ENCODE peak calls at places on chromosomes 13 and 19, in eight cellular contexts. One of them, this sample, is unnamed.

GRCh38 chr19:3471954-3472655 is 8.2 kb downstream of the SMIM24 start:
- DNase-seq in CD8-positive, alpha-beta T cell: no peak
- DNase-seq in heart left ventricle: peak
- DNase-seq in AG04450: no peak
- DNase-seq in fibroblast of lung: peak
- DNase-seq in A549: no peak
- DNase-seq in SK-N-SH: peak
- DNase-seq in aorta: peak
- DNase-seq in this sample: no peak

GRCh38 chr13:103403148-103403740 is 337.0 kb upstream of the SLC10A2 start:
- DNase-seq in heart left ventricle: no peak
- DNase-seq in CD8-positive, alpha-beta T cell: no peak
- DNase-seq in A549: no peak
- DNase-seq in SK-N-SH: no peak
- DNase-seq in aorta: no peak
- DNase-seq in fibroblast of lung: no peak
- DNase-seq in AG04450: no peak
- DNase-seq in this sample: no peak

GRCh38 chr13:93227906-93228801 is 1.5 kb downstream of the GPC6 start:
- DNase-seq in CD8-positive, alpha-beta T cell: no peak
- DNase-seq in fibroblast of lung: peak
- DNase-seq in A549: peak
- DNase-seq in aorta: peak
- DNase-seq in SK-N-SH: peak
- DNase-seq in heart left ventricle: peak
- DNase-seq in AG04450: no peak
- DNase-seq in this sample: no peak

GRCh38 chr19:46515879-46516350 is 20.2 kb upstream of the PNMA8B start:
- DNase-seq in aorta: no peak
- DNase-seq in fibroblast of lung: peak
- DNase-seq in CD8-positive, alpha-beta T cell: no peak
- DNase-seq in heart left ventricle: no peak
- DNase-seq in AG04450: no peak
- DNase-seq in A549: peak
- DNase-seq in SK-N-SH: peak
- DNase-seq in this sample: no peak

GRCh38 chr19:56137405-56137804 is 3.7 kb upstream of the ZNF444 start:
- DNase-seq in AG04450: no peak
- DNase-seq in aorta: no peak
- DNase-seq in fibroblast of lung: no peak
- DNase-seq in CD8-positive, alpha-beta T cell: no peak
- DNase-seq in A549: peak
- DNase-seq in SK-N-SH: no peak
- DNase-seq in heart left ventricle: no peak
- DNase-seq in this sample: no peak

GRCh38 chr13:70457474-70457873 is 349.2 kb upstream of the KLHL1 start:
- DNase-seq in CD8-positive, alpha-beta T cell: no peak
- DNase-seq in SK-N-SH: no peak
- DNase-seq in fibroblast of lung: no peak
- DNase-seq in AG04450: no peak
- DNase-seq in aorta: no peak
- DNase-seq in heart left ventricle: no peak
- DNase-seq in A549: peak
- DNase-seq in this sample: no peak

GRCh38 chr13:66076417-66076816 is 1153.7 kb downstream of the PCDH9 start:
- DNase-seq in fibroblast of lung: peak
- DNase-seq in SK-N-SH: no peak
- DNase-seq in heart left ventricle: no peak
- DNase-seq in aorta: no peak
- DNase-seq in A549: no peak
- DNase-seq in AG04450: peak
- DNase-seq in CD8-positive, alpha-beta T cell: no peak
- DNase-seq in this sample: no peak

GRCh38 chr13:95745752-95746151 is 68.8 kb downstream of the DNAJC3 start:
- DNase-seq in aorta: no peak
- DNase-seq in fibroblast of lung: no peak
- DNase-seq in A549: no peak
- DNase-seq in SK-N-SH: no peak
- DNase-seq in CD8-positive, alpha-beta T cell: no peak
- DNase-seq in heart left ventricle: no peak
- DNase-seq in AG04450: no peak
- DNase-seq in this sample: no peak

GRCh38 chr13:88107486-88108044 is 436.4 kb downstream of the SLITRK5 start:
- DNase-seq in AG04450: no peak
- DNase-seq in A549: no peak
- DNase-seq in SK-N-SH: no peak
- DNase-seq in fibroblast of lung: no peak
- DNase-seq in heart left ventricle: no peak
- DNase-seq in aorta: no peak
- DNase-seq in CD8-positive, alpha-beta T cell: no peak
- DNase-seq in this sample: no peak

GRCh38 chr19:57515218-57515617 is 11.9 kb upstream of the ZNF549 start:
- DNase-seq in fibroblast of lung: no peak
- DNase-seq in A549: no peak
- DNase-seq in CD8-positive, alpha-beta T cell: no peak
- DNase-seq in AG04450: no peak
- DNase-seq in aorta: no peak
- DNase-seq in SK-N-SH: no peak
- DNase-seq in heart left ventricle: no peak
- DNase-seq in this sample: no peak

GRCh38 chr13:72489751-72490150 is 237.7 kb downstream of the MZT1 start:
- DNase-seq in CD8-positive, alpha-beta T cell: no peak
- DNase-seq in A549: no peak
- DNase-seq in AG04450: no peak
- DNase-seq in heart left ventricle: no peak
- DNase-seq in SK-N-SH: no peak
- DNase-seq in aorta: no peak
- DNase-seq in fibroblast of lung: no peak
- DNase-seq in this sample: no peak

GRCh38 chr19:45677351-45678230 is 9.6 kb downstream of the GIPR start:
- DNase-seq in fibroblast of lung: peak
- DNase-seq in SK-N-SH: peak
- DNase-seq in aorta: peak
- DNase-seq in CD8-positive, alpha-beta T cell: peak
- DNase-seq in AG04450: no peak
- DNase-seq in A549: peak
- DNase-seq in heart left ventricle: peak
- DNase-seq in this sample: peak

GRCh38 chr13:102073251-102073650 is 328.6 kb downstream of the FGF14 start:
- DNase-seq in heart left ventricle: no peak
- DNase-seq in A549: no peak
- DNase-seq in CD8-positive, alpha-beta T cell: no peak
- DNase-seq in fibroblast of lung: no peak
- DNase-seq in SK-N-SH: no peak
- DNase-seq in aorta: no peak
- DNase-seq in AG04450: no peak
- DNase-seq in this sample: no peak

GRCh38 chr19:18736415-18737336 is 53.2 kb downstream of the CRTC1 start:
- DNase-seq in heart left ventricle: no peak
- DNase-seq in fibroblast of lung: peak
- DNase-seq in A549: no peak
- DNase-seq in aorta: no peak
- DNase-seq in AG04450: no peak
- DNase-seq in SK-N-SH: peak
- DNase-seq in CD8-positive, alpha-beta T cell: no peak
- DNase-seq in this sample: no peak

GRCh38 chr13:102045713-102046112 is 356.1 kb downstream of the FGF14 start:
- DNase-seq in A549: no peak
- DNase-seq in AG04450: no peak
- DNase-seq in SK-N-SH: no peak
- DNase-seq in CD8-positive, alpha-beta T cell: no peak
- DNase-seq in fibroblast of lung: no peak
- DNase-seq in aorta: no peak
- DNase-seq in heart left ventricle: no peak
- DNase-seq in this sample: no peak

GRCh38 chr13:47903836-47904235 is 97.2 kb downstream of the SUCLA2 start:
- DNase-seq in SK-N-SH: no peak
- DNase-seq in AG04450: no peak
- DNase-seq in fibroblast of lung: peak
- DNase-seq in aorta: no peak
- DNase-seq in A549: no peak
- DNase-seq in heart left ventricle: no peak
- DNase-seq in CD8-positive, alpha-beta T cell: no peak
- DNase-seq in this sample: no peak

GRCh38 chr19:4712771-4713170 is 10.9 kb downstream of the DPP9 start:
- DNase-seq in fibroblast of lung: no peak
- DNase-seq in AG04450: no peak
- DNase-seq in A549: no peak
- DNase-seq in aorta: no peak
- DNase-seq in heart left ventricle: no peak
- DNase-seq in SK-N-SH: peak
- DNase-seq in CD8-positive, alpha-beta T cell: no peak
- DNase-seq in this sample: no peak

DNA sequence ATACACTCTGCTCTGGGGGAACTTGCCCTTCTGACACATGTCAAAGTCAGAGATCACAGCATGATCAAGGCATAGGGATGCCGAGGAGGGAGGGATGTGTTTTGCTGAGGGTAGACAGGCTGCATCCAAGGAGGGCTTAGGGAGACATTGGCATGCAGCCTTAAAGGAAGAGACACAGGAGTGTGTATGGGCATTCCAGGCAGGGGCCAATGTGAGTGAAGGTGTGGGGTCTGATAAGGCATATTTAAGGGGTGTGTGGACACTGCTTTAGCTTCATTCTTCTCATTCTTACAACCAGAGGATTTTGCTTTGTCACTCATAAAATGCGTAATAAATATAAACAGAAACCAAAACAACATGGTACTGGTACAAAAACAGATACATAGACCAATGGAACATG is 193.4 kb downstream of the RGCC start:
- DNase-seq in SK-N-SH: no peak
- DNase-seq in CD8-positive, alpha-beta T cell: no peak
- DNase-seq in aorta: no peak
- DNase-seq in A549: no peak
- DNase-seq in heart left ventricle: no peak
- DNase-seq in fibroblast of lung: no peak
- DNase-seq in AG04450: no peak
- DNase-seq in this sample: no peak
- H3K27ac ChIP-seq in SK-N-SH: no peak
- H3K27ac ChIP-seq in CD8-positive, alpha-beta T cell: no peak
- H3K27ac ChIP-seq in aorta: no peak
- H3K27ac ChIP-seq in A549: peak
- H3K27ac ChIP-seq in heart left ventricle: no peak
- H3K27ac ChIP-seq in fibroblast of lung: no peak
- H3K27ac ChIP-seq in AG04450: no peak
- H3K27ac ChIP-seq in this sample: no peak

GRCh38 chr19:40921005-40921897 is 39.2 kb upstream of the CYP2A7 start:
- DNase-seq in CD8-positive, alpha-beta T cell: no peak
- DNase-seq in AG04450: no peak
- DNase-seq in heart left ventricle: no peak
- DNase-seq in fibroblast of lung: peak
- DNase-seq in A549: peak
- DNase-seq in aorta: no peak
- DNase-seq in SK-N-SH: no peak
- DNase-seq in this sample: no peak

GRCh38 chr19:40923934-40924391 is 41.9 kb upstream of the CYP2A7 start:
- DNase-seq in fibroblast of lung: no peak
- DNase-seq in AG04450: no peak
- DNase-seq in CD8-positive, alpha-beta T cell: no peak
- DNase-seq in aorta: no peak
- DNase-seq in heart left ventricle: no peak
- DNase-seq in A549: peak
- DNase-seq in SK-N-SH: no peak
- DNase-seq in this sample: no peak

GRCh38 chr19:40920300-40921004 is 38.4 kb upstream of the CYP2A7 start:
- DNase-seq in heart left ventricle: no peak
- DNase-seq in fibroblast of lung: no peak
- DNase-seq in AG04450: no peak
- DNase-seq in CD8-positive, alpha-beta T cell: no peak
- DNase-seq in aorta: no peak
- DNase-seq in A549: no peak
- DNase-seq in SK-N-SH: no peak
- DNase-seq in this sample: no peak
- H3K27ac ChIP-seq in heart left ventricle: peak
- H3K27ac ChIP-seq in fibroblast of lung: no peak
- H3K27ac ChIP-seq in AG04450: no peak
- H3K27ac ChIP-seq in CD8-positive, alpha-beta T cell: no peak
- H3K27ac ChIP-seq in aorta: no peak
- H3K27ac ChIP-seq in A549: peak
- H3K27ac ChIP-seq in SK-N-SH: no peak
- H3K27ac ChIP-seq in this sample: no peak

GRCh38 chr13:75442736-75443234 is 39.2 kb downstream of the TBC1D4 start:
- DNase-seq in heart left ventricle: no peak
- DNase-seq in AG04450: no peak
- DNase-seq in aorta: no peak
- DNase-seq in fibroblast of lung: peak
- DNase-seq in SK-N-SH: no peak
- DNase-seq in A549: no peak
- DNase-seq in CD8-positive, alpha-beta T cell: no peak
- DNase-seq in this sample: no peak

GRCh38 chr13:75443356-75443958 is 38.5 kb downstream of the TBC1D4 start:
- DNase-seq in heart left ventricle: no peak
- DNase-seq in AG04450: no peak
- DNase-seq in fibroblast of lung: no peak
- DNase-seq in SK-N-SH: no peak
- DNase-seq in aorta: no peak
- DNase-seq in CD8-positive, alpha-beta T cell: no peak
- DNase-seq in A549: no peak
- DNase-seq in this sample: no peak

GRCh38 chr13:75445717-75446529 is 36.0 kb downstream of the TBC1D4 start:
- DNase-seq in A549: no peak
- DNase-seq in CD8-positive, alpha-beta T cell: no peak
- DNase-seq in AG04450: no peak
- DNase-seq in heart left ventricle: no peak
- DNase-seq in SK-N-SH: no peak
- DNase-seq in fibroblast of lung: peak
- DNase-seq in aorta: no peak
- DNase-seq in this sample: no peak

GRCh38 chr13:75446874-75447273 is 35.1 kb downstream of the TBC1D4 start:
- DNase-seq in AG04450: no peak
- DNase-seq in SK-N-SH: no peak
- DNase-seq in heart left ventricle: no peak
- DNase-seq in fibroblast of lung: no peak
- DNase-seq in CD8-positive, alpha-beta T cell: no peak
- DNase-seq in aorta: no peak
- DNase-seq in A549: no peak
- DNase-seq in this sample: no peak

DNA sequence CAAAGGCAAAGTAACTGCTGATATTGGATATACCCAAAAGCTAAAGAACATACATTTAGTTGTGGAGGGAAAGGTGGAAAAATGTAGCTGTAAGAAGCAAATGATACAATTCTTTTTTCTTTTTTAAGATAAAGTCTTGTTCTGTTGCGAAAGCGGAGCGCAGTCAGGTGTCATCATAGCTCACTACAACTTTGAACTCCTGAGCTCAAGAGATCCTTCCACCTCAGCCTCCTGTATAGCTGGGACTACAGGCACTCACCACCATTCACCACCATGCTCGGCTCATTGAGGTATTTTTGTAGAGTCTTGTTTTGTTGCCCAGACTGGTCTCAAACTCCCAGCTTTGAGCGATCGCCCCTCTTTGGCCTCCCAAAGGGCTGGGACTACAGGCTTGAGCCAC is 38.0 kb downstream of the TBC1D4 start:
- DNase-seq in fibroblast of lung: no peak
- DNase-seq in SK-N-SH: no peak
- DNase-seq in heart left ventricle: no peak
- DNase-seq in aorta: no peak
- DNase-seq in CD8-positive, alpha-beta T cell: no peak
- DNase-seq in A549: no peak
- DNase-seq in AG04450: no peak
- DNase-seq in this sample: no peak
- H3K27ac ChIP-seq in fibroblast of lung: no peak
- H3K27ac ChIP-seq in SK-N-SH: no peak
- H3K27ac ChIP-seq in heart left ventricle: peak
- H3K27ac ChIP-seq in aorta: no peak
- H3K27ac ChIP-seq in CD8-positive, alpha-beta T cell: no peak
- H3K27ac ChIP-seq in A549: no peak
- H3K27ac ChIP-seq in AG04450: no peak
- H3K27ac ChIP-seq in this sample: no peak

GRCh38 chr19:10820173-10820572 is 15.8 kb downstream of the TMED1 start:
- DNase-seq in heart left ventricle: no peak
- DNase-seq in SK-N-SH: peak
- DNase-seq in fibroblast of lung: no peak
- DNase-seq in aorta: no peak
- DNase-seq in CD8-positive, alpha-beta T cell: no peak
- DNase-seq in AG04450: no peak
- DNase-seq in A549: no peak
- DNase-seq in this sample: no peak
- H3K27ac ChIP-seq in heart left ventricle: no peak
- H3K27ac ChIP-seq in SK-N-SH: no peak
- H3K27ac ChIP-seq in fibroblast of lung: no peak
- H3K27ac ChIP-seq in aorta: no peak
- H3K27ac ChIP-seq in CD8-positive, alpha-beta T cell: no peak
- H3K27ac ChIP-seq in AG04450: no peak
- H3K27ac ChIP-seq in A549: no peak
- H3K27ac ChIP-seq in this sample: no peak